ENCODE peak calls at places on chromosomes 13 and 19, in nine cellular contexts. One of them, this sample, is unnamed.
A peak's percentile ranks its signal among the peaks of the same experiment; 100 is the strongest.

GRCh38 chr19:2803486-2804155 is 16.0 kb upstream of the ZNF554 start:
- DNase-seq in K562: no peak
- DNase-seq in T-helper 2 cell: no peak
- DNase-seq in activated CD4-positive, CD25-positive, alpha-beta regulatory T cell: no peak
- DNase-seq in effector memory CD8-positive, alpha-beta T cell: no peak
- DNase-seq in GM23248: no peak
- DNase-seq in NCI-H774: no peak
- DNase-seq in stimulated activated CD8-positive, alpha-beta memory T cell treated with anti-CD3 and anti-CD28 coated beads, Interleukin-15, amount 100 ng/mL, for 1 hour: no peak
- DNase-seq in OCI-LY7: no peak
- DNase-seq in this sample: no peak

GRCh38 chr13:21034602-21035190 is 26.7 kb downstream of the LATS2 start:
- DNase-seq in activated CD4-positive, CD25-positive, alpha-beta regulatory T cell: no peak
- DNase-seq in K562: peak; percentile 17
- DNase-seq in OCI-LY7: no peak
- DNase-seq in stimulated activated CD8-positive, alpha-beta memory T cell treated with anti-CD3 and anti-CD28 coated beads, Interleukin-15, amount 100 ng/mL, for 1 hour: no peak
- DNase-seq in GM23248: peak; percentile 34
- DNase-seq in effector memory CD8-positive, alpha-beta T cell: no peak
- DNase-seq in T-helper 2 cell: no peak
- DNase-seq in NCI-H774: no peak
- DNase-seq in this sample: no peak

GRCh38 chr19:16969127-16969526 is 57.5 kb downstream of the CPAMD8 start:
- DNase-seq in GM23248: peak; percentile 10
- DNase-seq in NCI-H774: no peak
- DNase-seq in effector memory CD8-positive, alpha-beta T cell: no peak
- DNase-seq in T-helper 2 cell: no peak
- DNase-seq in stimulated activated CD8-positive, alpha-beta memory T cell treated with anti-CD3 and anti-CD28 coated beads, Interleukin-15, amount 100 ng/mL, for 1 hour: no peak
- DNase-seq in activated CD4-positive, CD25-positive, alpha-beta regulatory T cell: no peak
- DNase-seq in OCI-LY7: peak; percentile 57
- DNase-seq in K562: peak; percentile 37
- DNase-seq in this sample: no peak

GRCh38 chr13:95588721-95589120 is 36.2 kb downstream of the CLDN10 start:
- DNase-seq in K562: no peak
- DNase-seq in stimulated activated CD8-positive, alpha-beta memory T cell treated with anti-CD3 and anti-CD28 coated beads, Interleukin-15, amount 100 ng/mL, for 1 hour: no peak
- DNase-seq in T-helper 2 cell: no peak
- DNase-seq in effector memory CD8-positive, alpha-beta T cell: no peak
- DNase-seq in NCI-H774: no peak
- DNase-seq in OCI-LY7: no peak
- DNase-seq in GM23248: peak; percentile 50
- DNase-seq in activated CD4-positive, CD25-positive, alpha-beta regulatory T cell: no peak
- DNase-seq in this sample: no peak

GRCh38 chr13:112765734-112766133 is 75.9 kb downstream of the ATP11A start:
- DNase-seq in NCI-H774: no peak
- DNase-seq in GM23248: no peak
- DNase-seq in K562: no peak
- DNase-seq in stimulated activated CD8-positive, alpha-beta memory T cell treated with anti-CD3 and anti-CD28 coated beads, Interleukin-15, amount 100 ng/mL, for 1 hour: no peak
- DNase-seq in activated CD4-positive, CD25-positive, alpha-beta regulatory T cell: no peak
- DNase-seq in T-helper 2 cell: no peak
- DNase-seq in OCI-LY7: no peak
- DNase-seq in effector memory CD8-positive, alpha-beta T cell: no peak
- DNase-seq in this sample: no peak

GRCh38 chr13:44272692-44273091 is 100.9 kb upstream of the SERP2 start:
- DNase-seq in effector memory CD8-positive, alpha-beta T cell: no peak
- DNase-seq in stimulated activated CD8-positive, alpha-beta memory T cell treated with anti-CD3 and anti-CD28 coated beads, Interleukin-15, amount 100 ng/mL, for 1 hour: no peak
- DNase-seq in activated CD4-positive, CD25-positive, alpha-beta regulatory T cell: no peak
- DNase-seq in T-helper 2 cell: no peak
- DNase-seq in K562: no peak
- DNase-seq in NCI-H774: no peak
- DNase-seq in OCI-LY7: no peak
- DNase-seq in GM23248: peak; percentile 58
- DNase-seq in this sample: no peak

GRCh38 chr19:11594084-11594483 is 3.2 kb upstream of the ZNF627 start:
- DNase-seq in GM23248: no peak
- DNase-seq in stimulated activated CD8-positive, alpha-beta memory T cell treated with anti-CD3 and anti-CD28 coated beads, Interleukin-15, amount 100 ng/mL, for 1 hour: no peak
- DNase-seq in effector memory CD8-positive, alpha-beta T cell: no peak
- DNase-seq in OCI-LY7: no peak
- DNase-seq in T-helper 2 cell: no peak
- DNase-seq in NCI-H774: no peak
- DNase-seq in K562: no peak
- DNase-seq in activated CD4-positive, CD25-positive, alpha-beta regulatory T cell: no peak
- DNase-seq in this sample: no peak

GRCh38 chr19:47436712-47437401 is 17.5 kb upstream of the MEIS3 start:
- DNase-seq in stimulated activated CD8-positive, alpha-beta memory T cell treated with anti-CD3 and anti-CD28 coated beads, Interleukin-15, amount 100 ng/mL, for 1 hour: peak; percentile 85
- DNase-seq in effector memory CD8-positive, alpha-beta T cell: peak; percentile 87
- DNase-seq in GM23248: peak; percentile 70
- DNase-seq in K562: peak; percentile 79
- DNase-seq in NCI-H774: peak; percentile 75
- DNase-seq in OCI-LY7: peak; percentile 80
- DNase-seq in T-helper 2 cell: peak; percentile 60
- DNase-seq in activated CD4-positive, CD25-positive, alpha-beta regulatory T cell: peak; percentile 67
- DNase-seq in this sample: peak; percentile 71

GRCh38 chr19:43779147-43779819 is 1.5 kb downstream of the KCNN4 start:
- DNase-seq in K562: no peak
- DNase-seq in activated CD4-positive, CD25-positive, alpha-beta regulatory T cell: no peak
- DNase-seq in T-helper 2 cell: no peak
- DNase-seq in OCI-LY7: no peak
- DNase-seq in stimulated activated CD8-positive, alpha-beta memory T cell treated with anti-CD3 and anti-CD28 coated beads, Interleukin-15, amount 100 ng/mL, for 1 hour: no peak
- DNase-seq in effector memory CD8-positive, alpha-beta T cell: no peak
- DNase-seq in NCI-H774: no peak
- DNase-seq in GM23248: no peak
- DNase-seq in this sample: no peak

GRCh38 chr13:51764184-51765141 is 39.5 kb downstream of the DHRS12 start:
- DNase-seq in K562: no peak
- DNase-seq in T-helper 2 cell: no peak
- DNase-seq in NCI-H774: no peak
- DNase-seq in activated CD4-positive, CD25-positive, alpha-beta regulatory T cell: no peak
- DNase-seq in GM23248: peak; percentile 78
- DNase-seq in stimulated activated CD8-positive, alpha-beta memory T cell treated with anti-CD3 and anti-CD28 coated beads, Interleukin-15, amount 100 ng/mL, for 1 hour: peak; percentile 11
- DNase-seq in OCI-LY7: no peak
- DNase-seq in effector memory CD8-positive, alpha-beta T cell: peak; percentile 38
- DNase-seq in this sample: peak; percentile 35

GRCh38 chr13:45742985-45743384 is 40.9 kb downstream of the CBY2 start:
- DNase-seq in stimulated activated CD8-positive, alpha-beta memory T cell treated with anti-CD3 and anti-CD28 coated beads, Interleukin-15, amount 100 ng/mL, for 1 hour: no peak
- DNase-seq in NCI-H774: no peak
- DNase-seq in activated CD4-positive, CD25-positive, alpha-beta regulatory T cell: no peak
- DNase-seq in GM23248: no peak
- DNase-seq in T-helper 2 cell: no peak
- DNase-seq in effector memory CD8-positive, alpha-beta T cell: no peak
- DNase-seq in OCI-LY7: no peak
- DNase-seq in K562: no peak
- DNase-seq in this sample: no peak

GRCh38 chr13:95438297-95438696 is 114.2 kb upstream of the CLDN10 start:
- DNase-seq in K562: peak; percentile 25
- DNase-seq in GM23248: no peak
- DNase-seq in stimulated activated CD8-positive, alpha-beta memory T cell treated with anti-CD3 and anti-CD28 coated beads, Interleukin-15, amount 100 ng/mL, for 1 hour: no peak
- DNase-seq in activated CD4-positive, CD25-positive, alpha-beta regulatory T cell: no peak
- DNase-seq in effector memory CD8-positive, alpha-beta T cell: no peak
- DNase-seq in OCI-LY7: no peak
- DNase-seq in NCI-H774: no peak
- DNase-seq in T-helper 2 cell: no peak
- DNase-seq in this sample: no peak

GRCh38 chr19:35248310-35249145 is at the start of gene LSR:
- DNase-seq in T-helper 2 cell: peak; percentile 29
- DNase-seq in OCI-LY7: peak; percentile 99
- DNase-seq in activated CD4-positive, CD25-positive, alpha-beta regulatory T cell: peak; percentile 67
- DNase-seq in NCI-H774: peak; percentile 94
- DNase-seq in GM23248: no peak
- DNase-seq in effector memory CD8-positive, alpha-beta T cell: peak; percentile 68
- DNase-seq in K562: peak; percentile 97
- DNase-seq in stimulated activated CD8-positive, alpha-beta memory T cell treated with anti-CD3 and anti-CD28 coated beads, Interleukin-15, amount 100 ng/mL, for 1 hour: peak; percentile 54
- DNase-seq in this sample: peak; percentile 83

GRCh38 chr19:40717880-40718773 is 1.2 kb downstream of the ITPKC start:
- DNase-seq in OCI-LY7: peak; percentile 28
- DNase-seq in GM23248: peak; percentile 78
- DNase-seq in activated CD4-positive, CD25-positive, alpha-beta regulatory T cell: no peak
- DNase-seq in T-helper 2 cell: no peak
- DNase-seq in effector memory CD8-positive, alpha-beta T cell: no peak
- DNase-seq in NCI-H774: no peak
- DNase-seq in stimulated activated CD8-positive, alpha-beta memory T cell treated with anti-CD3 and anti-CD28 coated beads, Interleukin-15, amount 100 ng/mL, for 1 hour: no peak
- DNase-seq in K562: no peak
- DNase-seq in this sample: no peak

GRCh38 chr13:51594432-51594831 is 10.2 kb downstream of the WDFY2 start:
- DNase-seq in activated CD4-positive, CD25-positive, alpha-beta regulatory T cell: no peak
- DNase-seq in GM23248: no peak
- DNase-seq in OCI-LY7: no peak
- DNase-seq in effector memory CD8-positive, alpha-beta T cell: no peak
- DNase-seq in stimulated activated CD8-positive, alpha-beta memory T cell treated with anti-CD3 and anti-CD28 coated beads, Interleukin-15, amount 100 ng/mL, for 1 hour: no peak
- DNase-seq in K562: no peak
- DNase-seq in T-helper 2 cell: no peak
- DNase-seq in NCI-H774: no peak
- DNase-seq in this sample: no peak

GRCh38 chr19:10184636-10185035 is 10.1 kb downstream of the DNMT1 start:
- DNase-seq in OCI-LY7: no peak
- DNase-seq in stimulated activated CD8-positive, alpha-beta memory T cell treated with anti-CD3 and anti-CD28 coated beads, Interleukin-15, amount 100 ng/mL, for 1 hour: no peak
- DNase-seq in effector memory CD8-positive, alpha-beta T cell: no peak
- DNase-seq in K562: no peak
- DNase-seq in T-helper 2 cell: no peak
- DNase-seq in NCI-H774: no peak
- DNase-seq in GM23248: no peak
- DNase-seq in activated CD4-positive, CD25-positive, alpha-beta regulatory T cell: no peak
- DNase-seq in this sample: no peak

GRCh38 chr13:33363328-33363727 is 77.8 kb upstream of the STARD13 start:
- DNase-seq in activated CD4-positive, CD25-positive, alpha-beta regulatory T cell: no peak
- DNase-seq in effector memory CD8-positive, alpha-beta T cell: no peak
- DNase-seq in GM23248: no peak
- DNase-seq in K562: no peak
- DNase-seq in T-helper 2 cell: no peak
- DNase-seq in stimulated activated CD8-positive, alpha-beta memory T cell treated with anti-CD3 and anti-CD28 coated beads, Interleukin-15, amount 100 ng/mL, for 1 hour: no peak
- DNase-seq in NCI-H774: no peak
- DNase-seq in OCI-LY7: no peak
- DNase-seq in this sample: no peak

GRCh38 chr19:48739835-48740704 is at the start of gene RASIP1:
- DNase-seq in OCI-LY7: no peak
- DNase-seq in NCI-H774: no peak
- DNase-seq in GM23248: no peak
- DNase-seq in K562: no peak
- DNase-seq in T-helper 2 cell: no peak
- DNase-seq in stimulated activated CD8-positive, alpha-beta memory T cell treated with anti-CD3 and anti-CD28 coated beads, Interleukin-15, amount 100 ng/mL, for 1 hour: no peak
- DNase-seq in activated CD4-positive, CD25-positive, alpha-beta regulatory T cell: no peak
- DNase-seq in effector memory CD8-positive, alpha-beta T cell: no peak
- DNase-seq in this sample: no peak

GRCh38 chr13:20369886-20370361 is 137.8 kb upstream of the GJB6 start:
- DNase-seq in NCI-H774: no peak
- DNase-seq in OCI-LY7: no peak
- DNase-seq in K562: no peak
- DNase-seq in activated CD4-positive, CD25-positive, alpha-beta regulatory T cell: no peak
- DNase-seq in stimulated activated CD8-positive, alpha-beta memory T cell treated with anti-CD3 and anti-CD28 coated beads, Interleukin-15, amount 100 ng/mL, for 1 hour: no peak
- DNase-seq in effector memory CD8-positive, alpha-beta T cell: no peak
- DNase-seq in T-helper 2 cell: no peak
- DNase-seq in GM23248: no peak
- DNase-seq in this sample: no peak

GRCh38 chr13:51688937-51689336 is 104.7 kb downstream of the WDFY2 start:
- DNase-seq in NCI-H774: no peak
- DNase-seq in T-helper 2 cell: no peak
- DNase-seq in stimulated activated CD8-positive, alpha-beta memory T cell treated with anti-CD3 and anti-CD28 coated beads, Interleukin-15, amount 100 ng/mL, for 1 hour: no peak
- DNase-seq in effector memory CD8-positive, alpha-beta T cell: no peak
- DNase-seq in GM23248: no peak
- DNase-seq in K562: no peak
- DNase-seq in activated CD4-positive, CD25-positive, alpha-beta regulatory T cell: no peak
- DNase-seq in OCI-LY7: no peak
- DNase-seq in this sample: no peak

This sample was measured in CD4-positive, alpha-beta memory T cell.